ENCODE peak calls at places on chromosomes 16 and 17, in seven cellular contexts. One of them, this sample, is unnamed.

GRCh38 chr17:27586203-27586701 is 44.7 kb upstream of the LGALS9 start:
- DNase-seq in heart right ventricle: no peak
- DNase-seq in coronary artery: no peak
- DNase-seq in cardiac muscle cell: peak
- DNase-seq in fibroblast of lung: no peak
- DNase-seq in left lung: no peak
- DNase-seq in thoracic aorta: no peak
- DNase-seq in this sample: no peak

GRCh38 chr17:52660692-52661091 is 502.2 kb upstream of the CA10 start:
- DNase-seq in coronary artery: no peak
- DNase-seq in heart right ventricle: no peak
- DNase-seq in left lung: no peak
- DNase-seq in fibroblast of lung: no peak
- DNase-seq in thoracic aorta: no peak
- DNase-seq in cardiac muscle cell: peak
- DNase-seq in this sample: no peak

GRCh38 chr16:1427473-1428461 is 3.1 kb upstream of the PERCC1 start:
- DNase-seq in cardiac muscle cell: no peak
- DNase-seq in left lung: no peak
- DNase-seq in heart right ventricle: no peak
- DNase-seq in thoracic aorta: no peak
- DNase-seq in fibroblast of lung: no peak
- DNase-seq in coronary artery: no peak
- DNase-seq in this sample: no peak

GRCh38 chr17:75875182-75875939 is 3.0 kb downstream of the TRIM47 start:
- DNase-seq in heart right ventricle: no peak
- DNase-seq in thoracic aorta: no peak
- DNase-seq in cardiac muscle cell: no peak
- DNase-seq in left lung: no peak
- DNase-seq in fibroblast of lung: no peak
- DNase-seq in coronary artery: no peak
- DNase-seq in this sample: peak

GRCh38 chr16:82867425-82867824 is 240.7 kb downstream of the CDH13 start:
- DNase-seq in left lung: no peak
- DNase-seq in cardiac muscle cell: no peak
- DNase-seq in coronary artery: no peak
- DNase-seq in heart right ventricle: no peak
- DNase-seq in fibroblast of lung: peak
- DNase-seq in thoracic aorta: no peak
- DNase-seq in this sample: no peak

GRCh38 chr17:39622380-39623006 is 4.3 kb upstream of the PPP1R1B start:
- DNase-seq in left lung: no peak
- DNase-seq in cardiac muscle cell: no peak
- DNase-seq in heart right ventricle: no peak
- DNase-seq in fibroblast of lung: no peak
- DNase-seq in thoracic aorta: no peak
- DNase-seq in coronary artery: no peak
- DNase-seq in this sample: no peak

GRCh38 chr16:53915452-53916160 is 211.7 kb downstream of the FTO start:
- DNase-seq in cardiac muscle cell: no peak
- DNase-seq in thoracic aorta: no peak
- DNase-seq in heart right ventricle: no peak
- DNase-seq in coronary artery: no peak
- DNase-seq in left lung: no peak
- DNase-seq in fibroblast of lung: no peak
- DNase-seq in this sample: no peak

GRCh38 chr17:59357219-59357699 is 25.8 kb downstream of the YPEL2 start:
- DNase-seq in thoracic aorta: no peak
- DNase-seq in coronary artery: no peak
- DNase-seq in fibroblast of lung: no peak
- DNase-seq in left lung: no peak
- DNase-seq in cardiac muscle cell: peak
- DNase-seq in heart right ventricle: no peak
- DNase-seq in this sample: no peak

GRCh38 chr16:79509221-79509631 is 91.3 kb downstream of the MAF start:
- DNase-seq in left lung: peak
- DNase-seq in thoracic aorta: peak
- DNase-seq in coronary artery: peak
- DNase-seq in heart right ventricle: peak
- DNase-seq in fibroblast of lung: no peak
- DNase-seq in cardiac muscle cell: no peak
- DNase-seq in this sample: peak

GRCh38 chr17:57541472-57542394 is 203.4 kb downstream of the CCDC182 start:
- DNase-seq in coronary artery: no peak
- DNase-seq in cardiac muscle cell: peak
- DNase-seq in fibroblast of lung: peak
- DNase-seq in heart right ventricle: peak
- DNase-seq in left lung: no peak
- DNase-seq in thoracic aorta: peak
- DNase-seq in this sample: no peak

GRCh38 chr17:50953831-50954601 is 87.9 kb upstream of the TOB1 start:
- DNase-seq in heart right ventricle: peak
- DNase-seq in coronary artery: no peak
- DNase-seq in cardiac muscle cell: peak
- DNase-seq in fibroblast of lung: peak
- DNase-seq in left lung: peak
- DNase-seq in thoracic aorta: no peak
- DNase-seq in this sample: no peak

GRCh38 chr17:49035470-49036269 is 38.5 kb downstream of the IGF2BP1 start:
- DNase-seq in fibroblast of lung: peak
- DNase-seq in coronary artery: no peak
- DNase-seq in cardiac muscle cell: peak
- DNase-seq in left lung: peak
- DNase-seq in thoracic aorta: no peak
- DNase-seq in heart right ventricle: peak
- DNase-seq in this sample: no peak

GRCh38 chr16:56965939-56966515 is 4.3 kb downstream of the CETP start:
- DNase-seq in heart right ventricle: no peak
- DNase-seq in coronary artery: no peak
- DNase-seq in fibroblast of lung: no peak
- DNase-seq in cardiac muscle cell: peak
- DNase-seq in left lung: no peak
- DNase-seq in thoracic aorta: no peak
- DNase-seq in this sample: no peak

GRCh38 chr17:57663326-57664070 is 81.6 kb downstream of the CCDC182 start:
- DNase-seq in coronary artery: no peak
- DNase-seq in heart right ventricle: no peak
- DNase-seq in left lung: no peak
- DNase-seq in fibroblast of lung: no peak
- DNase-seq in cardiac muscle cell: no peak
- DNase-seq in thoracic aorta: no peak
- DNase-seq in this sample: peak

DNA sequence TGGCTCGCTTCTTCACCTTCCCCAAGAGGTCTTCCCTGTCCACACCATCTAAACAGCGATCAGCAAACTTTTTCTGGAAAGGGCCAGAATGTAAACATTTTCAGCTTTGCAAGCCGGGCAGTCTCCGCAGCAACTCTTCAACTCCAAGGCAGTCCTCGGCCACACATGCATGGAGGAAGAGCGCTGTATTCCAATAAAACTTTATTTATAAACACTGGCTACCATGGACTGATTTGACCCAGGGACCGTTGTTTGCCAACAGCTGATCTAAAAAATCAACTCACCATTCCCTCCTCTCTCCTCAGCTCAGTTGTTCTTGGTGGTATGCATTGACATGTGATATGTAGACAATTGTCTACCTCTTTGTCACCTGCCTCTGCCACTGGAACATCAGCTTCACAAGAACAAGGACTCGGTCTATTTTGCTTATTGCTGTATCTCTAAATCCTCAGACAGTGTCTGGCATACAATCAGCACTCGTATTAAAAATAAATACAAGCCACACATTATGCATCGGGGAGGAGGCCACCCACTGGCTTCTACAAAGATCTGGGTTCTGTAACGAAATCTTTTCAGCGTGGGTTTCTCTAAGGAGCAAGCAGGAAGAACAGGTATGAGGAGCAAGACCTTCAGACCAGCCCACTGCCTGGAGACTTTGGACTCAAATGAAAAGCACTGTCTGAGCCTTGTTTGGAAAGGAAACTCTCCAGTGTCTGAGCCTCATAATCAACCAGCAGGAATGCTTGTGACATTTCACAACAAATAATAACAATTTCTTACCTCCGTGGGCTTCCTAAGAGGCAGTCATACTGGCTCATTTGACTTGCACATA is 119.0 kb upstream of the TNRC6C start:
- DNase-seq in left lung: no peak
- DNase-seq in fibroblast of lung: no peak
- DNase-seq in heart right ventricle: no peak
- DNase-seq in thoracic aorta: no peak
- DNase-seq in coronary artery: no peak
- DNase-seq in cardiac muscle cell: no peak
- DNase-seq in this sample: no peak
- H3K27ac ChIP-seq in left lung: no peak
- H3K27ac ChIP-seq in fibroblast of lung: no peak
- H3K27ac ChIP-seq in heart right ventricle: peak
- H3K27ac ChIP-seq in thoracic aorta: no peak
- H3K27ac ChIP-seq in coronary artery: peak
- H3K27ac ChIP-seq in cardiac muscle cell: no peak
- H3K27ac ChIP-seq in this sample: no peak

GRCh38 chr16:58678716-58679115 is 5.9 kb downstream of the SLC38A7 start:
- DNase-seq in thoracic aorta: no peak
- DNase-seq in left lung: no peak
- DNase-seq in fibroblast of lung: peak
- DNase-seq in heart right ventricle: peak
- DNase-seq in coronary artery: no peak
- DNase-seq in cardiac muscle cell: peak
- DNase-seq in this sample: peak
- TF ChIP-seq CTCF in thoracic aorta: peak
- TF ChIP-seq CTCF in left lung: no peak
- TF ChIP-seq CTCF in fibroblast of lung: no peak
- TF ChIP-seq CTCF in heart right ventricle: peak
- TF ChIP-seq CTCF in coronary artery: peak
- TF ChIP-seq CTCF in cardiac muscle cell: peak
- TF ChIP-seq CTCF in this sample: peak

DNA sequence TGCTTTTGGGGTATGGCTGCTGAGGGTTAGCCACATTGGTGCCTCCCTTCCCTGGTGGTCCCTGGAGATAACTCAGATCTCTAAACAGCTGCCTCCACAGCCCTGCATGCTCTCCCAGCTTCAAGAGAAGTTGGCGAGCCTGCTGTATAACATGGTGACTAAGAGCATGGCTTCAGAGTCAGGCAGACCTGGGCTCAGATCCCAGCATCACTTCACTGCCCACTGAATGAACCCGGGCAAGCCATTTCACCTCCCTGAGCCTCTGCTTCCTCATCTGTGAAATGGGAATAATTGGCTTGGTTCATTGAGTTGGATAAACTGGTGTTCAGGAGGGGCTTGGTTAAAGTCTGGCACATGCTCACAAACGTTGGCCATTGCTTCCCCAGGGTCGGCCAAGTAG is 16.6 kb downstream of the KIF1C start:
- DNase-seq in cardiac muscle cell: no peak
- DNase-seq in left lung: no peak
- DNase-seq in thoracic aorta: no peak
- DNase-seq in heart right ventricle: no peak
- DNase-seq in fibroblast of lung: no peak
- DNase-seq in coronary artery: no peak
- DNase-seq in this sample: no peak
- H3K27ac ChIP-seq in cardiac muscle cell: no peak
- H3K27ac ChIP-seq in left lung: no peak
- H3K27ac ChIP-seq in thoracic aorta: no peak
- H3K27ac ChIP-seq in heart right ventricle: no peak
- H3K27ac ChIP-seq in fibroblast of lung: no peak
- H3K27ac ChIP-seq in coronary artery: no peak
- H3K27ac ChIP-seq in this sample: no peak

GRCh38 chr17:44733753-44734152 is 25.0 kb upstream of the ADAM11 start:
- DNase-seq in heart right ventricle: no peak
- DNase-seq in cardiac muscle cell: peak
- DNase-seq in coronary artery: no peak
- DNase-seq in fibroblast of lung: no peak
- DNase-seq in left lung: no peak
- DNase-seq in thoracic aorta: no peak
- DNase-seq in this sample: no peak
- TF ChIP-seq CTCF in heart right ventricle: no peak
- TF ChIP-seq CTCF in cardiac muscle cell: peak
- TF ChIP-seq CTCF in coronary artery: no peak
- TF ChIP-seq CTCF in fibroblast of lung: no peak
- TF ChIP-seq CTCF in left lung: no peak
- TF ChIP-seq CTCF in thoracic aorta: no peak
- TF ChIP-seq CTCF in this sample: no peak